ENCODE peak calls at places on chromosomes 2 and 18, in six cellular contexts. One of them, this sample, is unnamed.

GRCh38 chr2:241933175-241933911 is 63.8 kb downstream of the RTP5 start:
- DNase-seq in A549: no peak
- DNase-seq in GM12878: no peak
- DNase-seq in HepG2: no peak
- DNase-seq in K562: no peak
- DNase-seq in endothelial cell of umbilical vein: no peak
- DNase-seq in this sample: no peak

GRCh38 chr18:32010124-32010745 is 8.4 kb upstream of the RNF125 start:
- DNase-seq in A549: no peak
- DNase-seq in endothelial cell of umbilical vein: no peak
- DNase-seq in GM12878: no peak
- DNase-seq in HepG2: no peak
- DNase-seq in K562: no peak
- DNase-seq in this sample: peak; percentile 23

GRCh38 chr18:10842821-10843220 is 306.5 kb downstream of the PIEZO2 start:
- DNase-seq in GM12878: no peak
- DNase-seq in endothelial cell of umbilical vein: no peak
- DNase-seq in K562: no peak
- DNase-seq in A549: no peak
- DNase-seq in HepG2: no peak
- DNase-seq in this sample: no peak

GRCh38 chr18:75818336-75818735 is 390.8 kb upstream of the SMIM21 start:
- DNase-seq in GM12878: no peak
- DNase-seq in endothelial cell of umbilical vein: no peak
- DNase-seq in K562: no peak
- DNase-seq in HepG2: no peak
- DNase-seq in A549: no peak
- DNase-seq in this sample: no peak

GRCh38 chr18:36590621-36591580 is 237.9 kb downstream of the TPGS2 start:
- DNase-seq in A549: no peak
- DNase-seq in HepG2: no peak
- DNase-seq in endothelial cell of umbilical vein: no peak
- DNase-seq in K562: no peak
- DNase-seq in GM12878: no peak
- DNase-seq in this sample: no peak

GRCh38 chr2:8709611-8710010 is 27.8 kb downstream of the ID2 start:
- DNase-seq in HepG2: no peak
- DNase-seq in endothelial cell of umbilical vein: no peak
- DNase-seq in A549: no peak
- DNase-seq in K562: no peak
- DNase-seq in GM12878: no peak
- DNase-seq in this sample: no peak

GRCh38 chr2:63840081-63840784 is 1.5 kb upstream of the UGP2 start:
- DNase-seq in GM12878: no peak
- DNase-seq in HepG2: no peak
- DNase-seq in A549: peak; percentile 30
- DNase-seq in endothelial cell of umbilical vein: no peak
- DNase-seq in K562: no peak
- DNase-seq in this sample: peak; percentile 86

GRCh38 chr2:74864728-74865722 is 31.1 kb downstream of the HK2 start:
- DNase-seq in HepG2: no peak
- DNase-seq in K562: peak; percentile 38
- DNase-seq in GM12878: no peak
- DNase-seq in endothelial cell of umbilical vein: no peak
- DNase-seq in A549: no peak
- DNase-seq in this sample: peak; percentile 36

GRCh38 chr2:72533767-72534166 is 292.1 kb downstream of the EXOC6B start:
- DNase-seq in endothelial cell of umbilical vein: peak; percentile 65
- DNase-seq in HepG2: no peak
- DNase-seq in A549: no peak
- DNase-seq in GM12878: no peak
- DNase-seq in K562: no peak
- DNase-seq in this sample: no peak

GRCh38 chr2:5373200-5373599 is 319.0 kb upstream of the SOX11 start:
- DNase-seq in endothelial cell of umbilical vein: no peak
- DNase-seq in HepG2: no peak
- DNase-seq in A549: no peak
- DNase-seq in GM12878: no peak
- DNase-seq in K562: peak; percentile 9
- DNase-seq in this sample: no peak

GRCh38 chr2:198638579-198638978 is 819.2 kb downstream of the SATB2 start:
- DNase-seq in endothelial cell of umbilical vein: no peak
- DNase-seq in K562: no peak
- DNase-seq in A549: no peak
- DNase-seq in GM12878: no peak
- DNase-seq in HepG2: no peak
- DNase-seq in this sample: no peak

GRCh38 chr18:58671122-58671940 is at the start of gene MALT1:
- DNase-seq in GM12878: peak; percentile 75
- DNase-seq in HepG2: peak; percentile 77
- DNase-seq in endothelial cell of umbilical vein: peak; percentile 85
- DNase-seq in K562: peak; percentile 92
- DNase-seq in A549: peak; percentile 55
- DNase-seq in this sample: peak; percentile 95

GRCh38 chr2:38720613-38721241 is 30.4 kb downstream of the SRSF7 start:
- DNase-seq in GM12878: peak; percentile 40
- DNase-seq in HepG2: no peak
- DNase-seq in endothelial cell of umbilical vein: peak; percentile 18
- DNase-seq in A549: no peak
- DNase-seq in K562: no peak
- DNase-seq in this sample: peak; percentile 24

GRCh38 chr18:33440384-33441043 is at the start of gene CCDC178:
- DNase-seq in HepG2: no peak
- DNase-seq in GM12878: no peak
- DNase-seq in endothelial cell of umbilical vein: peak; percentile 6
- DNase-seq in K562: peak; percentile 13
- DNase-seq in A549: peak; percentile 7
- DNase-seq in this sample: no peak

GRCh38 chr2:236949089-236949935 is 136.4 kb upstream of the COPS8 start:
- DNase-seq in GM12878: no peak
- DNase-seq in HepG2: no peak
- DNase-seq in endothelial cell of umbilical vein: no peak
- DNase-seq in A549: no peak
- DNase-seq in K562: no peak
- DNase-seq in this sample: no peak

GRCh38 chr2:191030521-191031154 is 16.7 kb upstream of the STAT1 start:
- DNase-seq in A549: peak; percentile 40
- DNase-seq in GM12878: no peak
- DNase-seq in endothelial cell of umbilical vein: peak; percentile 78
- DNase-seq in K562: peak; percentile 16
- DNase-seq in HepG2: peak; percentile 52
- DNase-seq in this sample: peak; percentile 77

GRCh38 chr2:160491922-160492371 is 1.7 kb downstream of the RBMS1 start:
- DNase-seq in K562: no peak
- DNase-seq in A549: no peak
- DNase-seq in GM12878: no peak
- DNase-seq in HepG2: peak; percentile 57
- DNase-seq in endothelial cell of umbilical vein: peak; percentile 65
- DNase-seq in this sample: no peak
- TF ChIP-seq POLR2A in K562: no peak
- TF ChIP-seq POLR2A in A549: no peak
- TF ChIP-seq POLR2A in GM12878: no peak
- TF ChIP-seq POLR2A in HepG2: no peak
- TF ChIP-seq POLR2A in endothelial cell of umbilical vein: no peak
- TF ChIP-seq POLR2A in this sample: no peak

DNA sequence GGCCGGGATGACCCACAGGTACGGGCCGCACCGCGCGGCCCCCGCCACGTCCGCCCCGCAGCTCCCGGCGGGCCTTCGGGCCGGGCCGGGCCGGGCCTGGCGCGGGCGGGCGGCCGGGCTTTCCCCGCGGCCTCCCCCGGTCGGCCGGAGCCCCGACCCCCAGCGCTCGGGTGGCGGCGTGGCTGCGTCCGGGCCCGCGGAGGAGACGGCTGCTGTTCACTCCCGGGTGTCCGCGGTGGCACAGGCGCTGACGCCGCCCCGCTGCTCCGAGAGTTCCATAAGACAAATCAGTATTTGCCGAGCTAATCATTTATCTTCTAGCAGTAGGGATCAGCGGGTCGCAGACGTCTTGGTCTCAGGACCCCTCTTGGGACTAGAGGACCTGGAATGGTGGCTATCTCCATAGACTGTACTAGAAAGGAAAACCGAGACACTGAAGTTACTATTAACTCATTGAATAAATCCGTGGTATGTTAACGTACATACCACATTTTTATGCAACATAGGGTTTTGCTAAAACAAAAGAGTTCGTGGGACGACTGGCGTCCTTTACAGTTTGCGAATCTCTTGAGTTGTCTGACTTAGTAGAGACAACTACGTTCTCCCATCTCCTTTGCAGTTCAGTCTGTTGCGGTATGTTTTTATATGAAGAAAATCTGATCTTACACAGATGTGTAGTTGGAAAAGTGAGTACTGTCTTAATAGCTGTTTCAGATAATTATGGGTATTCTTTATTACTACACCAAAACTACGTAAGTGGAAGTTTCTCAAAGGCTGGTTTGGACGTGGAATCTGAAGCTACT is 508 bp downstream of the LIMS1 start:
- DNase-seq in K562: no peak
- DNase-seq in GM12878: no peak
- DNase-seq in HepG2: peak; percentile 43
- DNase-seq in A549: peak; percentile 32
- DNase-seq in endothelial cell of umbilical vein: peak; percentile 75
- DNase-seq in this sample: peak; percentile 71
- TF ChIP-seq MYC in K562: no peak
- TF ChIP-seq MYC in GM12878: no peak
- TF ChIP-seq MYC in HepG2: no peak
- TF ChIP-seq MYC in A549: no peak
- TF ChIP-seq MYC in endothelial cell of umbilical vein: no peak
- TF ChIP-seq MYC in this sample: no peak

GRCh38 chr2:135916232-135916631 is 40.0 kb upstream of the MCM6 start:
- DNase-seq in GM12878: no peak
- DNase-seq in A549: peak; percentile 6
- DNase-seq in HepG2: peak; percentile 31
- DNase-seq in K562: no peak
- DNase-seq in endothelial cell of umbilical vein: peak; percentile 76
- DNase-seq in this sample: peak; percentile 69
- TF ChIP-seq CTCF in GM12878: peak; percentile 11
- TF ChIP-seq CTCF in A549: peak; percentile 63
- TF ChIP-seq CTCF in HepG2: peak; percentile 24
- TF ChIP-seq CTCF in K562: no peak
- TF ChIP-seq CTCF in endothelial cell of umbilical vein: peak; percentile 26
- TF ChIP-seq CTCF in this sample: no peak

GRCh38 chr18:49858309-49859005 is 45.1 kb upstream of the ACAA2 start:
- DNase-seq in HepG2: peak; percentile 44
- DNase-seq in A549: peak; percentile 56
- DNase-seq in GM12878: no peak
- DNase-seq in endothelial cell of umbilical vein: peak; percentile 77
- DNase-seq in K562: peak; percentile 71
- DNase-seq in this sample: peak; percentile 69
- TF ChIP-seq POLR2A in HepG2: no peak
- TF ChIP-seq POLR2A in A549: no peak
- TF ChIP-seq POLR2A in GM12878: no peak
- TF ChIP-seq POLR2A in endothelial cell of umbilical vein: no peak
- TF ChIP-seq POLR2A in K562: no peak
- TF ChIP-seq POLR2A in this sample: no peak

GRCh38 chr18:74633652-74634352 is 36.1 kb downstream of the ZNF407 start:
- DNase-seq in GM12878: no peak
- DNase-seq in K562: no peak
- DNase-seq in endothelial cell of umbilical vein: no peak
- DNase-seq in HepG2: no peak
- DNase-seq in A549: no peak
- DNase-seq in this sample: no peak
- TF ChIP-seq MYC in GM12878: no peak
- TF ChIP-seq MYC in K562: no peak
- TF ChIP-seq MYC in endothelial cell of umbilical vein: no peak
- TF ChIP-seq MYC in HepG2: no peak
- TF ChIP-seq MYC in A549: no peak
- TF ChIP-seq MYC in this sample: no peak

GRCh38 chr18:47280121-47280520 is 28.7 kb upstream of the SKOR2 start:
- DNase-seq in A549: no peak
- DNase-seq in HepG2: no peak
- DNase-seq in endothelial cell of umbilical vein: no peak
- DNase-seq in K562: no peak
- DNase-seq in GM12878: no peak
- DNase-seq in this sample: no peak

GRCh38 chr18:47286776-47287410 is 35.4 kb upstream of the SKOR2 start:
- DNase-seq in K562: no peak
- DNase-seq in HepG2: no peak
- DNase-seq in endothelial cell of umbilical vein: no peak
- DNase-seq in A549: no peak
- DNase-seq in GM12878: no peak
- DNase-seq in this sample: no peak

GRCh38 chr18:47284691-47285370 is 33.4 kb upstream of the SKOR2 start:
- DNase-seq in A549: no peak
- DNase-seq in HepG2: no peak
- DNase-seq in endothelial cell of umbilical vein: no peak
- DNase-seq in GM12878: peak; percentile 15
- DNase-seq in K562: no peak
- DNase-seq in this sample: no peak

GRCh38 chr18:47285456-47285855 is 34.0 kb upstream of the SKOR2 start:
- DNase-seq in K562: no peak
- DNase-seq in A549: no peak
- DNase-seq in endothelial cell of umbilical vein: no peak
- DNase-seq in GM12878: no peak
- DNase-seq in HepG2: no peak
- DNase-seq in this sample: no peak

DNA sequence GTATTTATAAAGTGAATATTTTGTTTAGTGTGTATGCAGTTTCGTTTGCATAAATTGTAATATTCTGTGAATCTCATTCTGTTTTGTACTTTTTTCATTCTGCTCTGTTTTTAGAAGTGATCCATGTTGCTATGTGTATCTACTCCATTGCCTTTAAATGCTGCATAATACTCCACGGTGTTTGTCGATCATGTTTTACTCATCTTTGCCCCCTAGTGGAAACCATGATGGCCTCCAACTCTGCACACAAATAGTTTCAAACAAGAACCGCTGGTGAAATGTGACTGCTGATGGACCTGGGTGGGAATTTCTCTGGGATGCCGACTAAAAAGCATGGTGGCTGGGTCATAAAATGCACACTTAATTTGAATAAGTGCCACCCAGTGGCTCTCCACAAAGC is 32.0 kb upstream of the SKOR2 start:
- DNase-seq in GM12878: no peak
- DNase-seq in A549: no peak
- DNase-seq in K562: peak; percentile 25
- DNase-seq in endothelial cell of umbilical vein: peak; percentile 27
- DNase-seq in HepG2: peak; percentile 39
- DNase-seq in this sample: peak; percentile 47
- TF ChIP-seq CTCF in GM12878: peak; percentile 31
- TF ChIP-seq CTCF in A549: peak; percentile 48
- TF ChIP-seq CTCF in K562: peak; percentile 59
- TF ChIP-seq CTCF in endothelial cell of umbilical vein: peak; percentile 30
- TF ChIP-seq CTCF in HepG2: peak; percentile 63
- TF ChIP-seq CTCF in this sample: peak; percentile 72

GRCh38 chr2:176546550-176546949 is 277.3 kb downstream of the MTX2 start:
- DNase-seq in A549: no peak
- DNase-seq in HepG2: no peak
- DNase-seq in endothelial cell of umbilical vein: no peak
- DNase-seq in GM12878: no peak
- DNase-seq in K562: no peak
- DNase-seq in this sample: no peak
- TF ChIP-seq POLR2A in A549: no peak
- TF ChIP-seq POLR2A in HepG2: no peak
- TF ChIP-seq POLR2A in endothelial cell of umbilical vein: no peak
- TF ChIP-seq POLR2A in GM12878: no peak
- TF ChIP-seq POLR2A in K562: no peak
- TF ChIP-seq POLR2A in this sample: no peak